ENCODE peak calls at places on chromosomes 11 and 22, in five cellular contexts. F is epithelial cell of prostate, J is colonic mucosa, T is mammary epithelial cell, H is ascending aorta. Y is an unnamed sample.

GRCh38 chr11:2884424-2884815 is 1.2 kb downstream of the CDKN1C start:
- DNase-seq in T (no peak), F (no peak), J (no peak), H (no peak), Y (no peak)

GRCh38 chr11:76791861-76792260 is 8.7 kb downstream of the TSKU start:
- DNase-seq in T (peak), F (no peak), J (no peak), H (peak), Y (no peak)

GRCh38 chr11:75490221-75491181 is 35.2 kb downstream of the GDPD5 start:
- DNase-seq in F (no peak), J (no peak), T (peak), H (no peak), Y (peak)

GRCh38 chr11:67266424-67267187 is at the start of gene GRK2:
- DNase-seq in J (no peak), F (no peak), T (no peak), H (no peak), Y (no peak)

GRCh38 chr22:27679722-27680488 is 121.7 kb downstream of the MN1 start:
- DNase-seq in T (no peak), F (no peak), H (no peak), J (no peak), Y (no peak)

GRCh38 chr11:61837411-61838005 is 9.4 kb downstream of the FADS2 start:
- DNase-seq in F (no peak), J (no peak), T (no peak), H (no peak), Y (no peak)

GRCh38 chr11:121464352-121464946 is 11.7 kb upstream of the SORL1-AS1 start:
- DNase-seq in J (no peak), T (peak), H (peak), F (no peak), Y (peak)

GRCh38 chr22:30717331-30717921 is 22.8 kb downstream of the OSBP2 start:
- DNase-seq in H (no peak), F (no peak), J (no peak), T (peak), Y (peak)

GRCh38 chr11:66856496-66857233 is at the start of gene LRFN4:
- DNase-seq in F (no peak), H (no peak), J (peak), T (peak), Y (peak)

GRCh38 chr11:37984991-37985390 is 1387.0 kb upstream of the RAG2 start:
- DNase-seq in F (no peak), J (no peak), H (no peak), T (no peak), Y (no peak)

GRCh38 chr11:1827095-1827797 is 7.5 kb upstream of the SYT8 start:
- DNase-seq in T (peak), H (peak), J (peak), F (no peak), Y (peak)

GRCh38 chr11:44047298-44047697 is 483 bp upstream of the ACCSL start:
- DNase-seq in H (no peak), T (no peak), J (no peak), F (no peak), Y (no peak)

GRCh38 chr22:37260939-37261338 is 16.9 kb upstream of the RAC2 start:
- DNase-seq in T (peak), F (no peak), H (peak), J (peak), Y (peak)

GRCh38 chr22:37258005-37258790 is 14.1 kb upstream of the RAC2 start:
- DNase-seq in T (no peak), J (no peak), H (no peak), F (no peak), Y (no peak)

GRCh38 chr11:92399702-92400101 is 175.1 kb downstream of the FAT3 start:
- DNase-seq in F (no peak), J (no peak), T (no peak), H (no peak), Y (no peak)

GRCh38 chr11:2482199-2482598 is 37.4 kb downstream of the KCNQ1 start:
- DNase-seq in F (no peak), J (no peak), T (no peak), H (no peak), Y (no peak)

GRCh38 chr11:47981667-47982404 is 1.5 kb downstream of the PTPRJ start:
- DNase-seq in T (no peak), F (no peak), H (no peak), J (peak), Y (no peak)

GRCh38 chr11:128336203-128336602 is 251.2 kb downstream of the ETS1 start:
- DNase-seq in J (no peak), T (no peak), H (peak), F (no peak), Y (no peak)

DNA sequence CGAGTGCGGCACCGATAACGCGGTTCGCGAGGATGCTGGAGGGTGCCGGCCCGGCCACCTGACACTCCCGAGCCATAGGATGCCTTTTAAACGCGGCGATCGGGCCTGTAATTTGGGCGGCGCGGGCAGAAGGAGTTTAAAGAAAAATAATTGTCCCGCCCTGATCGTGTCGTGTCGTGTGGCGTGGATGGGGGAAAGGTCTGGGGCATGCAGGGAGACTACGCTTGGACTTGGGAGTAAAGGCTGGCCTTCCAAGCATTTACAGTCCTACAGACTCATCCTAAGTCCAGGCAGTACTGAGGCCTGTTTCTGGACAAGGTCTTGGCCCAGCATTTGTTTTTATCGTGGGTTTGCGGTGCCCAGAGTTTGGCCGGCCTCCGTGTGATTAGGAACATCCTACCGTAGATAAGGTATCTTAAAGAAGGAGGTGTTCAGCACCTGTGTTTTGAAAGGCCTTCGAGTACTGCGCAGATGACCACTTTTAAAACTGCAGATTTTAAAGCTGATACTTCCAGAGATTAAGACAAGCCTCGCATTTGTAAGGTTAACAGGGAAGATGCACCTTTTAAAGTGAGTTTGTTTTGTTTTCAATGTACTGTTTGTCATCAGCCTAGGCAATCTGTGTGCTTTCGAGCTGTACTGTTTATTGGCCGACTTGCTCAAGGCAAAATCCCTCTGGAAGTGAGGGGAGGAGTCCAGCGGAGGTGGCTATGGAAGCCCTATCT is 1.5 kb downstream of the WEE1 start:
- DNase-seq in T (peak), J (peak), H (peak), F (no peak), Y (peak)
- H3K27ac ChIP-seq in T (peak), J (peak), H (peak), F (peak), Y (peak)

GRCh38 chr11:131373756-131374155 is 3.3 kb downstream of the NTM start:
- DNase-seq in H (no peak), J (no peak), T (no peak), F (no peak), Y (no peak)

GRCh38 chr11:131371791-131372104 is 1.3 kb downstream of the NTM start:
- DNase-seq in T (no peak), H (no peak), J (no peak), F (no peak), Y (no peak)

GRCh38 chr11:131370901-131371790 is 731 bp downstream of the NTM start:
- DNase-seq in H (no peak), F (no peak), J (no peak), T (no peak), Y (no peak)

GRCh38 chr11:131373326-131373725 is 2.9 kb downstream of the NTM start:
- DNase-seq in H (no peak), J (no peak), F (no peak), T (no peak), Y (no peak)

GRCh38 chr11:131372243-131372930 is 2.0 kb downstream of the NTM start:
- DNase-seq in T (no peak), F (no peak), H (no peak), J (no peak), Y (no peak)
- H3K27ac ChIP-seq in T (no peak), F (no peak), H (no peak), J (no peak), Y (no peak)

GRCh38 chr11:86558219-86558618 is 114.2 kb downstream of the ME3 start:
- DNase-seq in F (no peak), T (peak), H (no peak), J (no peak), Y (no peak)
- H3K27ac ChIP-seq in F (peak), T (no peak), H (no peak), J (no peak), Y (peak)

DNA sequence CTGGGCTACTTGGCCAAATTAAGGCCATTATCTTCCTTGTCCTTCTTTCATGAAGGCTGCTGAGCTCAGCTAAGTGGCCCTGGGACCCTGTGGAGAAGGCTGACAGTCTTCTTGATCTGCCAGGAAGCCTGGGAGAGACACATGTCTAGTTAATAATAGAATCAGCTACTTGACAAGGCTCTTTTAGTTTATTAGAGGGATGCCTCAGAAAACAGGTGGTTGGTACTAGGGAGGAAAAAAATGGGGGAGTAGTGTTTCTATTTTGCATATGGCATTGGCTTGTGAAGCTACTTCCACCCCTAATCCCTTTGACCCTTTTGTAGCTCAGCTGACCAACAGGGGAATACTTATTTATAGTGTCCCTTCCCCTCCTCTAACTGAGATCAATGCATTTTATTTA is 127.8 kb upstream of the NTM start:
- DNase-seq in T (no peak), F (no peak), H (no peak), J (no peak), Y (no peak)
- H3K27ac ChIP-seq in T (no peak), F (no peak), H (no peak), J (no peak), Y (no peak)

DNA sequence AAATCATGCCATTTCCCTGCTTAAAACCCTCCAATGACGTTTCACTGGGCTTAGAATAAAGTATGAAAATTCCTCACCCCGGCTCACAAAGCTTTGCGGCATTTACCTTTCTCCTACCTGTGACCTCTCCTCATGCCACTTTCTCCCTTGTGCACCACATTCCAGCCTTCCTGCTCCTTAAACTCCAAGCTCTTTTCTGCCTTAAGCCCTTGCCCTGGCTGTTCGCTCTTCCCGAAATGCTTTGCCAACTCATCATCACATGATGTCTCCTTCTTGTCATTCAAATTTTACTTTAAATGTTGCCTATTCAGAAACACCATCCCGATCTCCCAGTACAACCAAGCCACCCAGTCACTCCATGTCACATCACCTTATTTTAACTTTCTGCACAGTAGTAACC is 2.0 kb downstream of the PLEKHA7 start:
- DNase-seq in H (no peak), F (no peak), T (no peak), J (no peak), Y (no peak)
- H3K27ac ChIP-seq in H (no peak), F (no peak), T (no peak), J (peak), Y (no peak)

GRCh38 chr11:30481816-30482215 is 104.3 kb downstream of the MPPED2 start:
- DNase-seq in T (no peak), J (no peak), F (peak), H (no peak), Y (no peak)

GRCh38 chr11:30479899-30480298 is 106.3 kb downstream of the MPPED2 start:
- DNase-seq in F (no peak), T (no peak), H (no peak), J (no peak), Y (no peak)

GRCh38 chr11:30485222-30485621 is 100.9 kb downstream of the MPPED2 start:
- DNase-seq in T (no peak), F (no peak), J (no peak), H (no peak), Y (no peak)

GRCh38 chr11:30478923-30479322 is 107.2 kb downstream of the MPPED2 start:
- DNase-seq in J (no peak), F (no peak), T (no peak), H (peak), Y (no peak)

GRCh38 chr11:30481385-30481784 is 104.8 kb downstream of the MPPED2 start:
- DNase-seq in T (no peak), F (no peak), J (no peak), H (no peak), Y (no peak)
- H3K27ac ChIP-seq in T (no peak), F (no peak), J (no peak), H (peak), Y (no peak)

DNA sequence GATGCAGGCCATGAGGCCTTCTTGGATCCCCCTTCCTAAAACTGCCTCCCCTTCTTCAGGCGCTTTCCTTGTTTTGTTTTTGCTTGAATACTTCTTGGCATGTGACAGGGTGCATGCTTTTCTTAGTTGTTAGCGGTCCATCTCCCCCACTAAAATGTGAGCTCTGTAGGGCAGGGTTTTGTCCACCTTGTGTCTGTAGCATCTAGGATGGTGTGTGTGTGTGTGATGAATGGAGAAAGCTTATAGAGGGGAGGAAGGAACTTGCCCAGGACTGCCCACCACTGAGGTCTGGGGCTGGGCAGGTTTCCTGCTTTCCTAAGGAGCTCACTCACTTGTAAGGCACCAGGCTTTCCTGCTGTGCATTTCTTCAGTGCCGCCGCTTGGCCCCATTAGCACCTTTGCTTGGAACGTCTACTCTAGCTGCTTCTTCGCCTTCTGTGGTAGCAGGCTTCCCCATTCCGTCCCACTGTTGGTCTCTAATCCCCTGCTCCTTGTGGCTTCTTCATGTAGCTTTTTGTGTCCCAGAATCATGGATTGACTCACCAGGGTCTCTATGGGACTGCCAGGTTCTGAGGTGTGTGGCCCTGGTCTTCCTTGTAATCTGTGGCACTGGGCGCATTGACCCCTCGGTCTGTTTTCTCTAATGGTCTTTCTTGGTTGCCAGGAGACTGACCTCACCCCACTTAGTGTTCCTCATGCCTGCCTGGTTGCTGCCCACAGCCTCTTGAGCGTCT is 3.3 kb downstream of the DGCR8 start:
- DNase-seq in T (no peak), J (no peak), F (no peak), H (no peak), Y (no peak)
- H3K27ac ChIP-seq in T (no peak), J (no peak), F (no peak), H (no peak), Y (peak)

DNA sequence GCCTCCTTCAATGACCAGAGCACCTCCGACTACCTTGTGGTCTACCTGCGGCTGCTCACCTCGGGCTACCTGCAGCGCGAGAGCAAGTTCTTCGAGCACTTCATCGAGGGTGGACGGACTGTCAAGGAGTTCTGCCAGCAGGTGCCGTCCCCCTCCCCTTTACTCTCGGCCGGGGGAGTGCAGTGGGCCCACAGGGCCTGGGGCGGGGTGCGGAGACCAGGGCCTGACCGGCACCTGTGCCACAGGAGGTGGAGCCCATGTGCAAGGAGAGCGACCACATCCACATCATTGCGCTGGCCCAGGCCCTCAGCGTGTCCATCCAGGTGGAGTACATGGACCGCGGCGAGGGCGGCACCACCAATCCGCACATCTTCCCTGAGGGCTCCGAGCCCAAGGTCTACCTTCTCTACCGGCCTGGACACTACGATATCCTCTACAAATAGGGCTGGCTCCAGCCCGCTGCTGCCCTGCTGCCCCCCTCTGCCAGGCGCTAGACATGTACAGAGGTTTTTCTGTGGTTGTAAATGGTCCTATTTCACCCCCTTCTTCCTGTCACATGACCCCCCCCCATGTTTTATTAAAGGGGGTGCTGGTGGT is 11.0 kb downstream of the OTUB1 start:
- DNase-seq in H (no peak), J (no peak), T (no peak), F (no peak), Y (no peak)
- H3K27ac ChIP-seq in H (no peak), J (no peak), T (no peak), F (no peak), Y (peak)

DNA sequence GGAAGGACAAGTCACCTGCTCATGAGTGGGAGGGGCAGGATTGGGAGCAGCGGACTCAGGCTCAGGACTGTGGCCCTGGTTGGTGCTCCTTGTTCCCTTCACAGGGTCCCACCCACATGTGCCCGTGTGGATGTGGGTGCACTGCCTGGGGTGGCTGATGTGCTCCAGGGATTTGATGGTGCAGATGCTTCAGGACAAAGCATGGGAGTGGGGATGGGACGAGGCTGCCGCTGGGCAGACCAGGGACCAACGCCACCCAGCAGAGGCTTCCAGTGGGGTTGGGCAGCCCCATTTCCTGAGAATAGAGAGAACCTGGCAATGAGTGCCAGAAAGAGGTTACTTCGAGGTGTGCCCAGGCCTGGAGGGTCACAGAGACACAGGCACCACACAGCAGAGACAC is 65.5 kb upstream of the IGLL5 start:
- DNase-seq in T (no peak), H (no peak), J (no peak), F (no peak), Y (no peak)
- H3K27ac ChIP-seq in T (no peak), H (no peak), J (no peak), F (no peak), Y (no peak)